ENCODE peak calls at places on chromosome 13, in six cellular contexts. C is stimulated activated CD4-positive, alpha-beta T cell treated with anti-CD3 and anti-CD28 coated beads, Interleukin-2, amount 100 ng/mL, for 48 hours; N is A172; Q is amniotic epithelial cell; J is HT-29; U is NCI-H345. O is an unnamed sample.

GRCh38 chr13:102933076-102933922 is 87.5 kb downstream of the ERCC5 start:
- DNase-seq in C (no peak), U (no peak), Q (no peak), J (no peak), N (no peak), O (no peak)

GRCh38 chr13:109727251-109727650 is 59.1 kb downstream of the IRS2 start:
- DNase-seq in Q (no peak), J (no peak), N (no peak), C (no peak), U (no peak), O (no peak)

GRCh38 chr13:75870397-75870801 is 234.3 kb downstream of the LMO7 start:
- DNase-seq in C (no peak), U (peak), N (no peak), J (peak), Q (peak), O (no peak)

GRCh38 chr13:46281779-46282178 is 70.1 kb downstream of the LRRC63 start:
- DNase-seq in N (no peak), J (no peak), Q (no peak), U (no peak), C (no peak), O (no peak)

GRCh38 chr13:60759499-60759898 is 362.5 kb downstream of the TDRD3 start:
- DNase-seq in N (peak), Q (no peak), C (no peak), U (no peak), J (peak), O (no peak)

GRCh38 chr13:30850204-30850866 is 55.7 kb upstream of the MEDAG start:
- DNase-seq in Q (peak), C (no peak), N (no peak), J (no peak), U (no peak), O (no peak)

GRCh38 chr13:27341616-27342015 is 71.0 kb downstream of the RASL11A start:
- DNase-seq in J (no peak), U (no peak), C (no peak), N (peak), Q (peak), O (no peak)

GRCh38 chr13:70249332-70250064 is 141.2 kb upstream of the KLHL1 start:
- DNase-seq in U (peak), J (peak), Q (peak), N (peak), C (no peak), O (no peak)

GRCh38 chr13:64158910-64159309 is 2743.3 kb upstream of the PCDH20 start:
- DNase-seq in U (no peak), J (no peak), Q (peak), C (no peak), N (peak), O (no peak)

GRCh38 chr13:73731564-73731963 is 402.6 kb downstream of the KLF12 start:
- DNase-seq in U (no peak), Q (no peak), N (no peak), C (no peak), J (no peak), O (no peak)

GRCh38 chr13:62129000-62129551 is 713.4 kb upstream of the PCDH20 start:
- DNase-seq in N (no peak), Q (no peak), U (peak), C (no peak), J (no peak), O (no peak)

GRCh38 chr13:100987993-100988392 is 313.4 kb upstream of the TMTC4 start:
- DNase-seq in Q (peak), C (no peak), U (no peak), N (no peak), J (no peak), O (no peak)

GRCh38 chr13:22107549-22107948 is 436.7 kb downstream of the FGF9 start:
- DNase-seq in C (no peak), U (no peak), N (no peak), J (peak), Q (no peak), O (no peak)

GRCh38 chr13:20383058-20383457 is 142.6 kb downstream of the CRYL1 start:
- DNase-seq in C (no peak), U (peak), Q (no peak), J (no peak), N (no peak), O (no peak)

GRCh38 chr13:52615817-52616216 is 26.4 kb upstream of the HNRNPA1L2 start:
- DNase-seq in Q (no peak), N (no peak), J (peak), U (no peak), C (no peak), O (no peak)

GRCh38 chr13:97914537-97914936 is 38.9 kb upstream of the IPO5 start:
- DNase-seq in J (no peak), C (no peak), N (no peak), Q (peak), U (no peak), O (no peak)

GRCh38 chr13:44437356-44438233 is 64.0 kb downstream of the SERP2 start:
- DNase-seq in C (no peak), U (peak), J (peak), N (peak), Q (peak), O (no peak)

GRCh38 chr13:72864142-72865035 is 82.5 kb downstream of the PIBF1 start:
- DNase-seq in Q (peak), N (no peak), C (no peak), U (no peak), J (no peak), O (no peak)

GRCh38 chr13:33870046-33870668 is 52.2 kb downstream of the RFC3 start:
- DNase-seq in Q (no peak), C (no peak), N (no peak), J (no peak), U (peak), O (no peak)

GRCh38 chr13:24893863-24894262 is 129.9 kb downstream of the RNF17 start:
- DNase-seq in U (no peak), Q (no peak), C (no peak), N (no peak), J (no peak), O (no peak)

GRCh38 chr13:69524459-69525155 is 583.0 kb upstream of the ATXN8OS start:
- DNase-seq in C (no peak), J (peak), Q (no peak), N (peak), U (no peak), O (no peak)

GRCh38 chr13:41311607-41312500 is 787 bp downstream of the NAA16 start:
- DNase-seq in U (peak), J (peak), Q (peak), C (peak), N (peak), O (no peak)

GRCh38 chr13:38045278-38046048 is 175.9 kb upstream of the TRPC4 start:
- DNase-seq in C (no peak), N (peak), Q (peak), U (no peak), J (peak), O (no peak)

GRCh38 chr13:114104626-114105350 is 27.6 kb downstream of the RASA3 start:
- DNase-seq in C (no peak), J (no peak), N (no peak), Q (no peak), U (no peak), O (no peak)

GRCh38 chr13:60572003-60572792 is 175.2 kb downstream of the TDRD3 start:
- DNase-seq in N (peak), J (peak), Q (peak), C (no peak), U (peak), O (no peak)

GRCh38 chr13:99380921-99381645 is 73.9 kb upstream of the GPR183 start:
- DNase-seq in J (no peak), N (no peak), Q (no peak), C (peak), U (no peak), O (no peak)

GRCh38 chr13:36130168-36130541 is 1.0 kb downstream of the DCLK1 start:
- DNase-seq in J (no peak), C (no peak), N (no peak), U (peak), Q (no peak), O (no peak)

GRCh38 chr13:23570931-23571330 is 719 bp downstream of the TNFRSF19 start:
- DNase-seq in U (no peak), J (no peak), C (no peak), N (peak), Q (peak), O (no peak)

GRCh38 chr13:103291693-103292572 is 225.7 kb upstream of the SLC10A2 start:
- DNase-seq in U (no peak), J (no peak), N (no peak), C (no peak), Q (no peak), O (no peak)

GRCh38 chr13:48682452-48682851 is 28.7 kb downstream of the CYSLTR2 start:
- DNase-seq in N (no peak), Q (no peak), C (no peak), U (no peak), J (no peak), O (no peak)

GRCh38 chr13:105918842-105919741 is 616.4 kb downstream of the EFNB2 start:
- DNase-seq in J (peak), U (no peak), N (peak), Q (peak), C (no peak), O (no peak)

GRCh38 chr13:72424059-72424458 is 303.4 kb downstream of the MZT1 start:
- DNase-seq in C (no peak), N (no peak), Q (no peak), U (no peak), J (no peak), O (no peak)